ENCODE peak calls at places on chromosomes 13 and 19, in six cellular contexts. One of them, this sample, is unnamed.

GRCh38 chr19:6955082-6955481 is 66.1 kb downstream of the MBD3L2B start:
- DNase-seq in H9: no peak
- DNase-seq in IMR-90: no peak
- DNase-seq in mesendoderm: no peak
- DNase-seq in mesenchymal stem cell: no peak
- DNase-seq in H1: no peak
- DNase-seq in this sample: no peak

GRCh38 chr13:99085846-99086148 is 107.9 kb upstream of the DOCK9 start:
- DNase-seq in H1: peak; percentile 66
- DNase-seq in mesendoderm: no peak
- DNase-seq in mesenchymal stem cell: no peak
- DNase-seq in IMR-90: no peak
- DNase-seq in H9: no peak
- DNase-seq in this sample: no peak

GRCh38 chr19:31110331-31110730 is 238.9 kb downstream of the TSHZ3 start:
- DNase-seq in IMR-90: peak; percentile 45
- DNase-seq in mesenchymal stem cell: peak; percentile 41
- DNase-seq in H1: peak; percentile 48
- DNase-seq in H9: peak; percentile 59
- DNase-seq in mesendoderm: peak; percentile 60
- DNase-seq in this sample: no peak

GRCh38 chr19:1213391-1214286 is 8.1 kb downstream of the STK11 start:
- DNase-seq in H9: no peak
- DNase-seq in mesenchymal stem cell: peak; percentile 90
- DNase-seq in IMR-90: peak; percentile 58
- DNase-seq in H1: no peak
- DNase-seq in mesendoderm: no peak
- DNase-seq in this sample: no peak

GRCh38 chr19:38183227-38183914 is 40.7 kb downstream of the DPF1 start:
- DNase-seq in H1: peak; percentile 93
- DNase-seq in H9: peak; percentile 82
- DNase-seq in IMR-90: no peak
- DNase-seq in mesenchymal stem cell: peak; percentile 25
- DNase-seq in mesendoderm: peak; percentile 68
- DNase-seq in this sample: peak; percentile 60

GRCh38 chr19:48418317-48419064 is 25.0 kb downstream of the GRIN2D start:
- DNase-seq in mesendoderm: peak; percentile 68
- DNase-seq in H9: peak; percentile 41
- DNase-seq in IMR-90: peak; percentile 23
- DNase-seq in mesenchymal stem cell: peak; percentile 59
- DNase-seq in H1: no peak
- DNase-seq in this sample: no peak

GRCh38 chr13:110399801-110400200 is 92.7 kb downstream of the COL4A2 start:
- DNase-seq in H1: no peak
- DNase-seq in H9: no peak
- DNase-seq in IMR-90: peak; percentile 51
- DNase-seq in mesendoderm: no peak
- DNase-seq in mesenchymal stem cell: no peak
- DNase-seq in this sample: no peak

GRCh38 chr13:78709028-78709427 is 50.1 kb upstream of the OBI1 start:
- DNase-seq in H1: no peak
- DNase-seq in H9: no peak
- DNase-seq in mesendoderm: no peak
- DNase-seq in mesenchymal stem cell: no peak
- DNase-seq in IMR-90: no peak
- DNase-seq in this sample: no peak

GRCh38 chr19:460877-461609 is at the start of gene SHC2:
- DNase-seq in mesendoderm: no peak
- DNase-seq in IMR-90: no peak
- DNase-seq in H9: no peak
- DNase-seq in mesenchymal stem cell: peak; percentile 45
- DNase-seq in H1: no peak
- DNase-seq in this sample: no peak

GRCh38 chr19:2244122-2244411 is 5.1 kb upstream of the AMH start:
- DNase-seq in mesenchymal stem cell: no peak
- DNase-seq in IMR-90: no peak
- DNase-seq in H1: no peak
- DNase-seq in H9: no peak
- DNase-seq in mesendoderm: no peak
- DNase-seq in this sample: no peak

GRCh38 chr19:10617409-10618121 is 7.8 kb upstream of the SLC44A2 start:
- DNase-seq in IMR-90: peak; percentile 89
- DNase-seq in H1: no peak
- DNase-seq in mesenchymal stem cell: peak; percentile 90
- DNase-seq in mesendoderm: no peak
- DNase-seq in H9: no peak
- DNase-seq in this sample: no peak

GRCh38 chr19:43672061-43672679 is 2.2 kb upstream of the PLAUR start:
- DNase-seq in mesenchymal stem cell: no peak
- DNase-seq in IMR-90: no peak
- DNase-seq in H1: no peak
- DNase-seq in mesendoderm: peak; percentile 98
- DNase-seq in H9: no peak
- DNase-seq in this sample: no peak

GRCh38 chr19:58395979-58396627 is 647 bp downstream of the RNF225 start:
- DNase-seq in H1: peak; percentile 82
- DNase-seq in IMR-90: no peak
- DNase-seq in mesendoderm: peak; percentile 49
- DNase-seq in H9: peak; percentile 57
- DNase-seq in mesenchymal stem cell: no peak
- DNase-seq in this sample: no peak

GRCh38 chr19:21838646-21839045 is 2.7 kb upstream of the ZNF43 start:
- DNase-seq in H9: no peak
- DNase-seq in mesendoderm: peak; percentile 11
- DNase-seq in H1: no peak
- DNase-seq in IMR-90: peak; percentile 65
- DNase-seq in mesenchymal stem cell: no peak
- DNase-seq in this sample: no peak

GRCh38 chr19:56162258-56162657 is 13.6 kb upstream of the GALP start:
- DNase-seq in mesendoderm: no peak
- DNase-seq in H1: no peak
- DNase-seq in mesenchymal stem cell: peak; percentile 31
- DNase-seq in IMR-90: peak; percentile 41
- DNase-seq in H9: no peak
- DNase-seq in this sample: no peak

GRCh38 chr19:9673912-9674668 is 810 bp downstream of the ZNF562 start:
- DNase-seq in mesenchymal stem cell: peak; percentile 11
- DNase-seq in H9: no peak
- DNase-seq in IMR-90: peak; percentile 5
- DNase-seq in mesendoderm: peak; percentile 32
- DNase-seq in H1: no peak
- DNase-seq in this sample: no peak

GRCh38 chr13:75850915-75851314 is 214.8 kb downstream of the LMO7 start:
- DNase-seq in H1: no peak
- DNase-seq in IMR-90: no peak
- DNase-seq in mesenchymal stem cell: no peak
- DNase-seq in mesendoderm: no peak
- DNase-seq in H9: no peak
- DNase-seq in this sample: no peak

GRCh38 chr19:9936151-9937000 is at the start of gene OLFM2:
- DNase-seq in H9: peak; percentile 89
- DNase-seq in mesendoderm: peak; percentile 53
- DNase-seq in H1: peak; percentile 84
- DNase-seq in mesenchymal stem cell: no peak
- DNase-seq in IMR-90: no peak
- DNase-seq in this sample: peak; percentile 63

GRCh38 chr13:94163535-94163934 is 315.9 kb downstream of the DCT start:
- DNase-seq in H9: no peak
- DNase-seq in mesendoderm: no peak
- DNase-seq in H1: no peak
- DNase-seq in mesenchymal stem cell: no peak
- DNase-seq in IMR-90: no peak
- DNase-seq in this sample: no peak

GRCh38 chr13:48891586-48891985 is 84.1 kb upstream of the FNDC3A start:
- DNase-seq in mesendoderm: no peak
- DNase-seq in H1: no peak
- DNase-seq in mesenchymal stem cell: peak; percentile 82
- DNase-seq in H9: no peak
- DNase-seq in IMR-90: peak; percentile 72
- DNase-seq in this sample: no peak

GRCh38 chr19:29837448-29837961 is 25.7 kb downstream of the CCNE1 start:
- DNase-seq in IMR-90: no peak
- DNase-seq in H9: no peak
- DNase-seq in H1: no peak
- DNase-seq in mesenchymal stem cell: no peak
- DNase-seq in mesendoderm: no peak
- DNase-seq in this sample: no peak

GRCh38 chr13:41196620-41197019 is 2.3 kb upstream of the KBTBD7 start:
- DNase-seq in mesendoderm: peak; percentile 11
- DNase-seq in IMR-90: no peak
- DNase-seq in H9: no peak
- DNase-seq in H1: no peak
- DNase-seq in mesenchymal stem cell: no peak
- DNase-seq in this sample: no peak

GRCh38 chr19:38191747-38192146 is 32.3 kb downstream of the DPF1 start:
- DNase-seq in H1: no peak
- DNase-seq in mesenchymal stem cell: no peak
- DNase-seq in IMR-90: no peak
- DNase-seq in mesendoderm: no peak
- DNase-seq in H9: no peak
- DNase-seq in this sample: no peak

GRCh38 chr13:99686157-99686572 is 184.9 kb downstream of the TM9SF2 start:
- DNase-seq in mesendoderm: peak; percentile 90
- DNase-seq in IMR-90: peak; percentile 4
- DNase-seq in H9: peak; percentile 71
- DNase-seq in H1: peak; percentile 52
- DNase-seq in mesenchymal stem cell: peak; percentile 9
- DNase-seq in this sample: no peak

GRCh38 chr13:83214452-83214851 is 667.8 kb downstream of the SLITRK1 start:
- DNase-seq in mesendoderm: no peak
- DNase-seq in H9: no peak
- DNase-seq in IMR-90: peak; percentile 53
- DNase-seq in mesenchymal stem cell: no peak
- DNase-seq in H1: no peak
- DNase-seq in this sample: no peak
- H2BK15ac ChIP-seq in mesendoderm: no peak overlapping the region
- H2BK15ac ChIP-seq in H9: no peak overlapping the region
- H2BK15ac ChIP-seq in IMR-90: peak overlapping the region; percentile 94
- H2BK15ac ChIP-seq in mesenchymal stem cell: no peak overlapping the region
- H2BK15ac ChIP-seq in H1: no peak overlapping the region
- H2BK15ac ChIP-seq in this sample: no peak overlapping the region

DNA sequence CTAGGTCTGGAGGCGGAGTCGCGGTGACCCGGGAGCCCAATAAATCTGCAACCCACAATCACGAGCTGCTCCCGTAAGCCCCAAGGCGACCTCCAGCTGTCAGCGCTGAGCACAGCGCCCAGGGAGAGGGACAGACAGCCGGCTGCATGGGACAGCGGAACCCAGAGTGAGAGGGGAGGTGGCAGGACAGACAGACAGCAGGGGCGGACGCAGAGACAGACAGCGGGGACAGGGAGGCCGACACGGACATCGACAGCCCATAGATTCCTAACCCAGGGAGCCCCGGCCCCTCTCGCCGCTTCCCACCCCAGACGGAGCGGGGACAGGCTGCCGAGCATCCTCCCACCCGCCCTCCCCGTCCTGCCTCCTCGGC is at the start of gene SLC5A5:
- DNase-seq in H1: peak; percentile 61
- DNase-seq in mesenchymal stem cell: no peak
- DNase-seq in H9: peak; percentile 54
- DNase-seq in mesendoderm: no peak
- DNase-seq in IMR-90: no peak
- DNase-seq in this sample: no peak
- H3K4me2 ChIP-seq in H1: peak within 1 kb of the TSS; percentile 37
- H3K4me2 ChIP-seq in mesenchymal stem cell: no peak within 1 kb of the TSS
- H3K4me2 ChIP-seq in H9: no peak within 1 kb of the TSS
- H3K4me2 ChIP-seq in mesendoderm: no peak within 1 kb of the TSS
- H3K4me2 ChIP-seq in IMR-90: no peak within 1 kb of the TSS
- H3K4me2 ChIP-seq in this sample: peak within 1 kb of the TSS; percentile 25

GRCh38 chr13:30766957-30767603 is 31.7 kb downstream of the ALOX5AP start:
- DNase-seq in H1: no peak
- DNase-seq in H9: no peak
- DNase-seq in IMR-90: no peak
- DNase-seq in mesenchymal stem cell: no peak
- DNase-seq in mesendoderm: no peak
- DNase-seq in this sample: no peak

GRCh38 chr13:30763786-30764440 is 28.6 kb downstream of the ALOX5AP start:
- DNase-seq in mesendoderm: no peak
- DNase-seq in H9: no peak
- DNase-seq in IMR-90: peak; percentile 39
- DNase-seq in H1: no peak
- DNase-seq in mesenchymal stem cell: no peak
- DNase-seq in this sample: no peak

GRCh38 chr13:30762643-30763042 is 27.3 kb downstream of the ALOX5AP start:
- DNase-seq in H1: no peak
- DNase-seq in H9: no peak
- DNase-seq in mesendoderm: no peak
- DNase-seq in mesenchymal stem cell: no peak
- DNase-seq in IMR-90: peak; percentile 10
- DNase-seq in this sample: no peak

DNA sequence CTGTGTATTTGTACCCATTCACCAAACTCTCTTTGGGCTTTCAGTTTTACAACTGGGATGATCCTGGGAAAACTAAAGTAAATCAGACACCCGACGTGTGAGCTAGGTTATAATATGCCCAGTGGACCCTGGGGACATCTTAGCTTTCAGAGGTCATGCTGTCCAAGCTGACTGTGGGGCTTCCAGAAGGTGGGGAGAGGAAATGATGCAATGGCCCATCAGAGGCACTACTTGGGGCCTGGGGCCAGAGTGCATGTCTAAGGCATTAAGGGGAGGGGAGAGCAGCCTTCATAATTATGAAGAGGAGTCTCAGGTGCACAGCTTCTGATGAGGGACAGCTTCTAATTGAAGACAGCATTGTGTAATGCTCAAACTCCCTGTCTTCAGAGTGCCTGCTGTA is 30.9 kb downstream of the ALOX5AP start:
- DNase-seq in H9: no peak
- DNase-seq in mesendoderm: no peak
- DNase-seq in mesenchymal stem cell: no peak
- DNase-seq in H1: no peak
- DNase-seq in IMR-90: no peak
- DNase-seq in this sample: no peak
- H2BK15ac ChIP-seq in H9: no peak overlapping the region
- H2BK15ac ChIP-seq in mesendoderm: no peak overlapping the region
- H2BK15ac ChIP-seq in mesenchymal stem cell: no peak overlapping the region
- H2BK15ac ChIP-seq in H1: no peak overlapping the region
- H2BK15ac ChIP-seq in IMR-90: no peak overlapping the region
- H2BK15ac ChIP-seq in this sample: no peak overlapping the region

DNA sequence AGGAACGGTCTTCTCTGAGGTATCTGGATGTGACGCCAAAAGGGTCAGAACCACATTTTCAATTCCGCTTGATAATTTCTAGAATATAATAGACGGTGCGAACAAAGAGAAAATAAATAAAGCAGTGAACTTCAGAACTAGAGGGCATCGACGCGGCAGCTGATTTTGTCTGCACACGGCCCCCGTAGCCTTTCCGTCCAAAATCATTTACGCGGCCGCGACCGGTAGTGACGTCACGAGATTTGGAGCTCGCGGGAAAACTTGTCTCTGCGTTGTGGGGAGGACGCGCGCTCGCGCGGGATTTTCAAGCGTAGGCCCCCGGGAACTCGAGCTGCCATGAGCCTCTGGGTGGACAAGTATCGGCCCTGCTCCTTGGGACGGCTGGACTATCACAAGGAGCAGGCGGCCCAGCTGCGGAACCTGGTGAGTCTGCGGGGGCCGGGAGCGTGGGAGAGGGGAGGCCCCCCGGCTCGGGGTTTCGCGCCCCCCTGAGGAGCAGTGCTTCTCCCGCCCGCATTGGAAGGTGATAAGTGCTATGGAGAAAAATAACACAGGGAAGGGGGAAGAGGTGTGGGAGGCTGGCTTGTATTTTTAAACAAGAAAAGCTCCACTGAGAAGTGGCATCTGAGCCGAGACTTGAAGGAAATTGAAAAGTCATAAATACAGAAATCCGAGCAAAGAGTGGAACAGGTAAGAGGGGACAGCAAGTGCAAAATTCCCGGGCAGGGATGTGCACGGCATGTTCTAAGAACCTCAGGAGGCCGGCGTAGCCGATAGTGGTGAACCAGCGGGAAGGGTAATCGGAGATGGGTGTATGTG is at the start of gene RFC3:
- DNase-seq in mesenchymal stem cell: peak; percentile 96
- DNase-seq in IMR-90: peak; percentile 95
- DNase-seq in H1: peak; percentile 89
- DNase-seq in mesendoderm: peak; percentile 97
- DNase-seq in H9: peak; percentile 88
- DNase-seq in this sample: peak; percentile 86
- H3K4me2 ChIP-seq in mesenchymal stem cell: peak within 1 kb of the TSS; percentile 86
- H3K4me2 ChIP-seq in IMR-90: peak within 1 kb of the TSS; percentile 95
- H3K4me2 ChIP-seq in H1: peak within 1 kb of the TSS; percentile 79
- H3K4me2 ChIP-seq in mesendoderm: peak within 1 kb of the TSS; percentile 53
- H3K4me2 ChIP-seq in H9: peak within 1 kb of the TSS; percentile 45
- H3K4me2 ChIP-seq in this sample: peak within 1 kb of the TSS; percentile 71